ENCODE peak calls at places on chromosome 7, in seven cellular contexts. G, T, C, S, O, Y and J are unnamed samples.
A peak's percentile ranks its signal among the peaks of the same experiment; 100 is the strongest.

GRCh38 chr7:37198906-37199485 is 249.7 kb downstream of the ELMO1 start:
- DNase-seq in G (peak; percentile 75), O (peak; percentile 89), T (peak; percentile 58), Y (peak; percentile 88), S (peak; percentile 73), C (peak; percentile 67), J (peak; percentile 89)

GRCh38 chr7:24445041-24445440 is 128.2 kb upstream of the PALS2 start:
- DNase-seq in T (no peak), Y (no peak), O (no peak), S (no peak), C (no peak), G (no peak), J (no peak)

GRCh38 chr7:35593896-35594295 is 101.0 kb downstream of the HERPUD2 start:
- DNase-seq in O (no peak), G (peak; percentile 36), C (no peak), Y (peak; percentile 82), T (no peak), S (peak; percentile 28), J (peak; percentile 51)

GRCh38 chr7:23864984-23865383 is 155.0 kb downstream of the STK31 start:
- DNase-seq in G (no peak), S (no peak), C (peak; percentile 70), O (no peak), Y (no peak), T (no peak), J (no peak)

GRCh38 chr7:25037325-25037724 is 57.3 kb upstream of the OSBPL3 start:
- DNase-seq in Y (no peak), T (no peak), G (no peak), S (no peak), O (no peak), C (no peak), J (no peak)

GRCh38 chr7:22137466-22137865 is 191.8 kb upstream of the CDCA7L start:
- DNase-seq in O (no peak), C (no peak), Y (no peak), T (no peak), G (no peak), S (no peak), J (no peak)

GRCh38 chr7:73647725-73648592 is 19.7 kb upstream of the VPS37D start:
- DNase-seq in T (no peak), Y (peak; percentile 62), S (no peak), G (peak; percentile 87), C (peak; percentile 10), O (peak; percentile 89), J (peak; percentile 67)

GRCh38 chr7:138468244-138469123 is 8.4 kb downstream of the TRIM24 start:
- DNase-seq in C (no peak), O (no peak), T (no peak), S (no peak), Y (no peak), G (no peak), J (no peak)

GRCh38 chr7:16086743-16087142 is 334.6 kb downstream of the CRPPA start:
- DNase-seq in O (no peak), T (no peak), C (no peak), Y (no peak), G (no peak), S (no peak), J (no peak)

GRCh38 chr7:74498354-74498753 is 44.6 kb downstream of the GTF2IRD1 start:
- DNase-seq in Y (no peak), C (no peak), O (no peak), G (no peak), S (no peak), T (no peak), J (no peak)

GRCh38 chr7:36224916-36225858 is 72.1 kb downstream of the EEPD1 start:
- DNase-seq in G (no peak), C (no peak), Y (peak; percentile 36), S (no peak), O (no peak), T (no peak), J (no peak)

GRCh38 chr7:75866497-75867389 is 12.1 kb upstream of the RHBDD2 start:
- DNase-seq in S (peak; percentile 62), C (peak; percentile 66), G (peak; percentile 86), O (peak; percentile 76), Y (peak; percentile 90), T (peak; percentile 80), J (peak; percentile 85)

GRCh38 chr7:68730871-68731403 is 867.3 kb upstream of the AUTS2 start:
- DNase-seq in C (no peak), Y (no peak), O (peak; percentile 20), G (no peak), T (no peak), S (no peak), J (no peak)

GRCh38 chr7:28554791-28555471 is 142.6 kb downstream of the CREB5 start:
- DNase-seq in T (no peak), Y (no peak), O (no peak), G (peak; percentile 74), C (no peak), S (no peak), J (no peak)

GRCh38 chr7:89837515-89837914 is 316.8 kb upstream of the STEAP1 start:
- DNase-seq in S (no peak), T (no peak), C (peak; percentile 1), O (no peak), Y (no peak), G (no peak), J (peak; percentile 40)

GRCh38 chr7:39525926-39526325 is 40.3 kb upstream of the YAE1 start:
- DNase-seq in Y (no peak), C (no peak), O (no peak), S (no peak), T (no peak), G (no peak), J (no peak)

GRCh38 chr7:2209146-2209960 is 23.4 kb downstream of the MAD1L1 start:
- DNase-seq in T (no peak), O (peak; percentile 81), C (peak; percentile 31), G (peak; percentile 95), S (peak; percentile 67), Y (peak; percentile 89), J (peak; percentile 86)

GRCh38 chr7:55078465-55079372 is 59.9 kb downstream of the EGFR start:
- DNase-seq in G (no peak), Y (peak; percentile 62), S (no peak), O (peak; percentile 75), T (no peak), C (no peak), J (peak; percentile 54)

GRCh38 chr7:120060875-120061274 is 212.1 kb upstream of the KCND2 start:
- DNase-seq in Y (no peak), O (no peak), T (no peak), S (no peak), G (no peak), C (no peak), J (no peak)

GRCh38 chr7:35760082-35760770 is 40.6 kb upstream of the SEPTIN7 start:
- DNase-seq in C (no peak), O (no peak), G (no peak), T (no peak), S (no peak), Y (no peak), J (no peak)

GRCh38 chr7:82234457-82235049 is 209.0 kb downstream of the CACNA2D1 start:
- DNase-seq in Y (peak; percentile 74), S (peak; percentile 33), T (peak; percentile 49), C (peak; percentile 60), O (peak; percentile 57), G (peak; percentile 22), J (peak; percentile 65)

GRCh38 chr7:88985309-88985708 is 189.8 kb upstream of the TEX47 start:
- DNase-seq in T (no peak), S (no peak), C (no peak), Y (peak; percentile 19), G (no peak), O (no peak), J (peak; percentile 43)

GRCh38 chr7:155483868-155484325 is 26.0 kb downstream of the EN2 start:
- DNase-seq in Y (no peak), T (no peak), G (peak; percentile 52), C (no peak), O (no peak), S (no peak), J (no peak)

GRCh38 chr7:50837965-50838364 is 55.3 kb upstream of the GRB10 start:
- DNase-seq in S (no peak), G (no peak), T (no peak), C (peak; percentile 97), Y (no peak), O (no peak), J (no peak)

GRCh38 chr7:116948934-116949333 is 4.4 kb upstream of the ST7 start:
- DNase-seq in C (no peak), T (no peak), G (no peak), O (no peak), Y (no peak), S (no peak), J (no peak)
- H3K27ac ChIP-seq in C (no peak overlapping the region), T (no peak overlapping the region), G (no peak overlapping the region), O (no peak overlapping the region), Y (no peak overlapping the region), S (no peak overlapping the region), J (no peak overlapping the region)

GRCh38 chr7:19988860-19989259 is 215.4 kb upstream of the TMEM196 start:
- DNase-seq in G (no peak), O (no peak), T (no peak), Y (no peak), S (no peak), C (no peak), J (no peak)

GRCh38 chr7:19989906-19990305 is 216.5 kb upstream of the TMEM196 start:
- DNase-seq in S (no peak), Y (no peak), O (no peak), C (no peak), G (no peak), T (no peak), J (no peak)

GRCh38 chr7:19982841-19983835 is 209.7 kb upstream of the TMEM196 start:
- DNase-seq in C (peak; percentile 69), G (no peak), O (peak; percentile 59), T (peak; percentile 50), Y (peak; percentile 87), S (peak; percentile 41), J (peak; percentile 75)

GRCh38 chr7:19984231-19984632 is 210.8 kb upstream of the TMEM196 start:
- DNase-seq in Y (peak; percentile 51), O (peak; percentile 14), T (no peak), C (peak; percentile 44), S (peak; percentile 16), G (no peak), J (peak; percentile 46)
- TF ChIP-seq CTCF in Y (peak; percentile 32), O (no peak), T (peak; percentile 9), C (no peak), S (peak; percentile 34), G (no peak), J (peak; percentile 22)

GRCh38 chr7:151780626-151781025 is 96.3 kb downstream of the PRKAG2 start:
- DNase-seq in C (no peak), T (no peak), O (no peak), G (no peak), S (no peak), Y (no peak), J (no peak)
- TF ChIP-seq EZH2phosphoT487 in C (no peak), T (no peak), O (no peak), G (no peak), S (no peak), Y (no peak), J (no peak)

GRCh38 chr7:94394399-94395140 is at the start of gene COL1A2:
- DNase-seq in C (peak; percentile 7), O (peak; percentile 91), S (no peak), G (peak; percentile 30), Y (peak; percentile 78), T (no peak), J (peak; percentile 70)
- H3K27ac ChIP-seq in C (no peak within 1 kb of the TSS), O (peak within 1 kb of the TSS; percentile 97), S (no peak within 1 kb of the TSS), G (peak within 1 kb of the TSS; percentile 94), Y (no peak within 1 kb of the TSS), T (no peak within 1 kb of the TSS), J (no peak within 1 kb of the TSS)